ENCODE peak calls at places on chromosome 22, in ten cellular contexts. One of them, this sample, is unnamed.

GRCh38 chr22:47204002-47204979 is 441.8 kb downstream of the TBC1D22A start:
- DNase-seq in uterus: no peak
- DNase-seq in effector memory CD4-positive, alpha-beta T cell: no peak
- DNase-seq in testis: peak; percentile 76
- DNase-seq in cardiac fibroblast: peak; percentile 8
- DNase-seq in CD4-positive, CD25-positive, alpha-beta regulatory T cell: no peak
- DNase-seq in cardiac muscle cell: no peak
- DNase-seq in heart left ventricle: peak; percentile 42
- DNase-seq in ovary: peak; percentile 86
- DNase-seq in PC-9: no peak
- DNase-seq in this sample: no peak

GRCh38 chr22:30843245-30843644 is 125.3 kb downstream of the MORC2 start:
- DNase-seq in uterus: no peak
- DNase-seq in effector memory CD4-positive, alpha-beta T cell: no peak
- DNase-seq in testis: no peak
- DNase-seq in cardiac fibroblast: no peak
- DNase-seq in CD4-positive, CD25-positive, alpha-beta regulatory T cell: no peak
- DNase-seq in cardiac muscle cell: no peak
- DNase-seq in heart left ventricle: no peak
- DNase-seq in ovary: no peak
- DNase-seq in PC-9: no peak
- DNase-seq in this sample: peak; percentile 62

GRCh38 chr22:17917490-17917983 is 106.8 kb downstream of the MICAL3 start:
- DNase-seq in uterus: no peak
- DNase-seq in effector memory CD4-positive, alpha-beta T cell: no peak
- DNase-seq in testis: no peak
- DNase-seq in cardiac fibroblast: no peak
- DNase-seq in CD4-positive, CD25-positive, alpha-beta regulatory T cell: no peak
- DNase-seq in cardiac muscle cell: no peak
- DNase-seq in heart left ventricle: no peak
- DNase-seq in ovary: no peak
- DNase-seq in PC-9: peak; percentile 27
- DNase-seq in this sample: no peak

GRCh38 chr22:48156603-48157355 is 1394.3 kb downstream of the TBC1D22A start:
- DNase-seq in uterus: no peak
- DNase-seq in effector memory CD4-positive, alpha-beta T cell: no peak
- DNase-seq in testis: no peak
- DNase-seq in cardiac fibroblast: no peak
- DNase-seq in CD4-positive, CD25-positive, alpha-beta regulatory T cell: no peak
- DNase-seq in cardiac muscle cell: no peak
- DNase-seq in heart left ventricle: no peak
- DNase-seq in ovary: no peak
- DNase-seq in PC-9: no peak
- DNase-seq in this sample: no peak

GRCh38 chr22:46754110-46754799 is 8.2 kb upstream of the TBC1D22A start:
- DNase-seq in uterus: peak; percentile 82
- DNase-seq in effector memory CD4-positive, alpha-beta T cell: peak; percentile 48
- DNase-seq in testis: peak; percentile 52
- DNase-seq in cardiac fibroblast: peak; percentile 96
- DNase-seq in CD4-positive, CD25-positive, alpha-beta regulatory T cell: no peak
- DNase-seq in cardiac muscle cell: no peak
- DNase-seq in heart left ventricle: peak; percentile 96
- DNase-seq in ovary: peak; percentile 72
- DNase-seq in PC-9: peak; percentile 93
- DNase-seq in this sample: peak; percentile 98

GRCh38 chr22:46063861-46064235 is 86.5 kb upstream of the PPARA start:
- DNase-seq in uterus: peak; percentile 24
- DNase-seq in effector memory CD4-positive, alpha-beta T cell: no peak
- DNase-seq in testis: peak; percentile 24
- DNase-seq in cardiac fibroblast: no peak
- DNase-seq in CD4-positive, CD25-positive, alpha-beta regulatory T cell: no peak
- DNase-seq in cardiac muscle cell: no peak
- DNase-seq in heart left ventricle: no peak
- DNase-seq in ovary: peak; percentile 43
- DNase-seq in PC-9: no peak
- DNase-seq in this sample: no peak

GRCh38 chr22:33013051-33013450 is 45.1 kb downstream of the SYN3 start:
- DNase-seq in uterus: no peak
- DNase-seq in effector memory CD4-positive, alpha-beta T cell: no peak
- DNase-seq in testis: no peak
- DNase-seq in cardiac fibroblast: no peak
- DNase-seq in CD4-positive, CD25-positive, alpha-beta regulatory T cell: no peak
- DNase-seq in cardiac muscle cell: no peak
- DNase-seq in heart left ventricle: no peak
- DNase-seq in ovary: no peak
- DNase-seq in PC-9: no peak
- DNase-seq in this sample: no peak

GRCh38 chr22:24871611-24872205 is 65.7 kb downstream of the SGSM1 start:
- DNase-seq in uterus: no peak
- DNase-seq in effector memory CD4-positive, alpha-beta T cell: no peak
- DNase-seq in testis: no peak
- DNase-seq in cardiac fibroblast: peak; percentile 10
- DNase-seq in CD4-positive, CD25-positive, alpha-beta regulatory T cell: no peak
- DNase-seq in cardiac muscle cell: no peak
- DNase-seq in heart left ventricle: no peak
- DNase-seq in ovary: no peak
- DNase-seq in PC-9: no peak
- DNase-seq in this sample: no peak

GRCh38 chr22:46078241-46079092 is 71.9 kb upstream of the PPARA start:
- DNase-seq in uterus: peak; percentile 81
- DNase-seq in effector memory CD4-positive, alpha-beta T cell: no peak
- DNase-seq in testis: peak; percentile 78
- DNase-seq in cardiac fibroblast: peak; percentile 34
- DNase-seq in CD4-positive, CD25-positive, alpha-beta regulatory T cell: no peak
- DNase-seq in cardiac muscle cell: no peak
- DNase-seq in heart left ventricle: peak; percentile 83
- DNase-seq in ovary: peak; percentile 82
- DNase-seq in PC-9: no peak
- DNase-seq in this sample: no peak

GRCh38 chr22:37203354-37204044 is 8.8 kb downstream of the SSTR3 start:
- DNase-seq in uterus: no peak
- DNase-seq in effector memory CD4-positive, alpha-beta T cell: no peak
- DNase-seq in testis: no peak
- DNase-seq in cardiac fibroblast: no peak
- DNase-seq in CD4-positive, CD25-positive, alpha-beta regulatory T cell: no peak
- DNase-seq in cardiac muscle cell: no peak
- DNase-seq in heart left ventricle: no peak
- DNase-seq in ovary: no peak
- DNase-seq in PC-9: no peak
- DNase-seq in this sample: no peak

GRCh38 chr22:33969052-33969451 is 48.8 kb upstream of the LARGE1 start:
- DNase-seq in uterus: no peak
- DNase-seq in effector memory CD4-positive, alpha-beta T cell: no peak
- DNase-seq in testis: no peak
- DNase-seq in cardiac fibroblast: no peak
- DNase-seq in CD4-positive, CD25-positive, alpha-beta regulatory T cell: no peak
- DNase-seq in cardiac muscle cell: no peak
- DNase-seq in heart left ventricle: no peak
- DNase-seq in ovary: no peak
- DNase-seq in PC-9: no peak
- DNase-seq in this sample: no peak

GRCh38 chr22:32080904-32081303 is 37.8 kb downstream of the SLC5A1 start:
- DNase-seq in uterus: no peak
- DNase-seq in effector memory CD4-positive, alpha-beta T cell: no peak
- DNase-seq in testis: peak; percentile 61
- DNase-seq in cardiac fibroblast: peak; percentile 73
- DNase-seq in CD4-positive, CD25-positive, alpha-beta regulatory T cell: no peak
- DNase-seq in cardiac muscle cell: peak; percentile 63
- DNase-seq in heart left ventricle: no peak
- DNase-seq in ovary: no peak
- DNase-seq in PC-9: peak; percentile 20
- DNase-seq in this sample: peak; percentile 48

DNA sequence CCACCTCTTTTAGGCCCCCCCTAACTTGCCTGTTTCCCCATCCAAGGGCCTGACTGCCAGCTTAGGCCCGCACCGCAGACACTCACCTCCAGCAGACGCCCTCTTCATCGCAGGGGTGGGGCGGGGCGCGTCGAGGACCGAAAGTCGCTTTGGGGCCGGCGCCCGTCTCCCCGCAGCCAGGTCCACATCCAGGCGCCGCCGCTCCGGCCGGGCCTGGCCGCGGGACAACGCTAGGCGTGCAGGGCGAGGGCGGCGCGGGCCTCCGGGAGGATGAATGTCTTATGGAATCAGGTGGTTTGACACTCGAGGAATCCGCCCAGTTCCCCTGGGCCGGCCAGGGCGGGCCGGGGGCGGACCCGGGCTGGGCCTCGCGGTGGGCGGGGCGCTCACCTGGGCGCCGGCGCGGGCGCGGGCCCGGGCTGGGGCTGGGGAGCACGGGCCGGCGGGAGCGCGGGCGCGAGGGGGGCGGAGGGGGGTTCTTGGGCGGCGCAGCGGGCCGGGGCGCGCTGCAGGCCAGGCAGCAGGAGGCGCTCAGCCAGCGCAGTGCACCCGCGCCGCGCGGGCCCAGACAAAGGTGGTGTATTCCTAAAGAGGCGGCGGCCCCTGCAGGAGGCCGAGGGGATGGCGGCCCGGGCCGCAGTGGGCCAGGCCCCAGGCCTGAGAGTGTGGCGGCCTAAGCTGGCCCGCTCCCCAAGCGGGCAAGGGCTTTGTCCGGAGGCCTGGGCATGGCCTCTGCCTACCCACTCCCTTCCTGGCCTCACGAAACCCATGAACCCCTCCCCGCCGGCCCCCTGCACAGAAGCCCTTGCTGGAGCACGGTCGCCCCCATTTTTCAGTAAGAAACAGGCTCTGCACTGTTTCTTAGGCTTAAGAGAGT is 177.6 kb downstream of the IGLL1 start:
- DNase-seq in uterus: peak; percentile 45
- DNase-seq in effector memory CD4-positive, alpha-beta T cell: no peak
- DNase-seq in testis: peak; percentile 88
- DNase-seq in cardiac fibroblast: peak; percentile 56
- DNase-seq in CD4-positive, CD25-positive, alpha-beta regulatory T cell: no peak
- DNase-seq in cardiac muscle cell: peak; percentile 90
- DNase-seq in heart left ventricle: no peak
- DNase-seq in ovary: peak; percentile 93
- DNase-seq in PC-9: peak; percentile 66
- DNase-seq in this sample: peak; percentile 24
- H3K4me3 ChIP-seq in uterus: peak overlapping the region; percentile 32
- H3K4me3 ChIP-seq in effector memory CD4-positive, alpha-beta T cell: no peak overlapping the region
- H3K4me3 ChIP-seq in testis: peak overlapping the region; percentile 54
- H3K4me3 ChIP-seq in cardiac fibroblast: no peak overlapping the region
- H3K4me3 ChIP-seq in CD4-positive, CD25-positive, alpha-beta regulatory T cell: no peak overlapping the region
- H3K4me3 ChIP-seq in cardiac muscle cell: peak overlapping the region; percentile 23
- H3K4me3 ChIP-seq in heart left ventricle: peak overlapping the region; percentile 45
- H3K4me3 ChIP-seq in ovary: peak overlapping the region; percentile 26
- H3K4me3 ChIP-seq in PC-9: no peak overlapping the region
- H3K4me3 ChIP-seq in this sample: no peak overlapping the region

DNA sequence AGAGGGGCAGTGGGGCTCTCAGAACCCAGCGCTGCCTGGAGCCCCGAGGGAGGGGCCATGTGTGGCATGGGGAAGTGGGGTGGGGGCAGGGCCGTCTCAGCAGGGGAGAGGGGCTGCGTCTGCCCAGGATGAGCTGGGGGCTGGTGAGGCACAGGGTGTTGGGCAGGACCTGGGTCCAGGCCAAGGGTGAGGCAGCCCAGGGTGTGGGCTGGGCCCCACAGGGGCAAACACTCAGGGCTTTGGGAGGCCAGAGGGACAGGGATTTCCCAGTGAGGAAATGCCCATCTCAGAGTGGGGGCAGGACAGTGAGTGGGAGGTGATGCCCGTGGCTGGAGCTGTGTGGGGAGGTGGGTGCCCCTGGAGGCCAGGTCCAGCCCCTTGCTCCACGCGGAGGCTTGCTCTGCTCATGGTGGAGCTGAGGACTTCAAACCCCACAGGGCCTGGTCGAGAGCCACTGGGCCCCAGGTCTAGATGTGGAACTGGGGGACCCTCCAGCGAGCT is 5.4 kb downstream of the PLXNB2 start:
- DNase-seq in uterus: no peak
- DNase-seq in effector memory CD4-positive, alpha-beta T cell: no peak
- DNase-seq in testis: no peak
- DNase-seq in cardiac fibroblast: peak; percentile 50
- DNase-seq in CD4-positive, CD25-positive, alpha-beta regulatory T cell: no peak
- DNase-seq in cardiac muscle cell: no peak
- DNase-seq in heart left ventricle: no peak
- DNase-seq in ovary: no peak
- DNase-seq in PC-9: peak; percentile 58
- DNase-seq in this sample: no peak
- H3K4me3 ChIP-seq in uterus: no peak overlapping the region
- H3K4me3 ChIP-seq in effector memory CD4-positive, alpha-beta T cell: no peak overlapping the region
- H3K4me3 ChIP-seq in testis: no peak overlapping the region
- H3K4me3 ChIP-seq in cardiac fibroblast: no peak overlapping the region
- H3K4me3 ChIP-seq in CD4-positive, CD25-positive, alpha-beta regulatory T cell: no peak overlapping the region
- H3K4me3 ChIP-seq in cardiac muscle cell: no peak overlapping the region
- H3K4me3 ChIP-seq in heart left ventricle: no peak overlapping the region
- H3K4me3 ChIP-seq in ovary: no peak overlapping the region
- H3K4me3 ChIP-seq in PC-9: no peak overlapping the region
- H3K4me3 ChIP-seq in this sample: no peak overlapping the region

GRCh38 chr22:44042822-44043221 is 18.7 kb downstream of the PARVB start:
- DNase-seq in uterus: no peak
- DNase-seq in effector memory CD4-positive, alpha-beta T cell: no peak
- DNase-seq in testis: no peak
- DNase-seq in cardiac fibroblast: no peak
- DNase-seq in CD4-positive, CD25-positive, alpha-beta regulatory T cell: no peak
- DNase-seq in cardiac muscle cell: no peak
- DNase-seq in heart left ventricle: no peak
- DNase-seq in ovary: no peak
- DNase-seq in PC-9: no peak
- DNase-seq in this sample: peak; percentile 33
- H3K4me3 ChIP-seq in uterus: no peak overlapping the region
- H3K4me3 ChIP-seq in effector memory CD4-positive, alpha-beta T cell: no peak overlapping the region
- H3K4me3 ChIP-seq in testis: no peak overlapping the region
- H3K4me3 ChIP-seq in cardiac fibroblast: no peak overlapping the region
- H3K4me3 ChIP-seq in CD4-positive, CD25-positive, alpha-beta regulatory T cell: no peak overlapping the region
- H3K4me3 ChIP-seq in cardiac muscle cell: no peak overlapping the region
- H3K4me3 ChIP-seq in heart left ventricle: no peak overlapping the region
- H3K4me3 ChIP-seq in ovary: no peak overlapping the region
- H3K4me3 ChIP-seq in PC-9: no peak overlapping the region
- H3K4me3 ChIP-seq in this sample: no peak overlapping the region

GRCh38 chr22:26170112-26170492 is 840 bp downstream of the SEZ6L start:
- DNase-seq in uterus: no peak
- DNase-seq in effector memory CD4-positive, alpha-beta T cell: no peak
- DNase-seq in testis: no peak
- DNase-seq in cardiac fibroblast: no peak
- DNase-seq in CD4-positive, CD25-positive, alpha-beta regulatory T cell: no peak
- DNase-seq in cardiac muscle cell: no peak
- DNase-seq in heart left ventricle: no peak
- DNase-seq in ovary: no peak
- DNase-seq in PC-9: no peak
- DNase-seq in this sample: no peak
- H3K4me3 ChIP-seq in uterus: no peak overlapping the region
- H3K4me3 ChIP-seq in effector memory CD4-positive, alpha-beta T cell: no peak overlapping the region
- H3K4me3 ChIP-seq in testis: peak overlapping the region; percentile 52
- H3K4me3 ChIP-seq in cardiac fibroblast: no peak overlapping the region
- H3K4me3 ChIP-seq in CD4-positive, CD25-positive, alpha-beta regulatory T cell: no peak overlapping the region
- H3K4me3 ChIP-seq in cardiac muscle cell: peak overlapping the region; percentile 51
- H3K4me3 ChIP-seq in heart left ventricle: peak overlapping the region; percentile 58
- H3K4me3 ChIP-seq in ovary: no peak overlapping the region
- H3K4me3 ChIP-seq in PC-9: no peak overlapping the region
- H3K4me3 ChIP-seq in this sample: no peak overlapping the region

GRCh38 chr22:20036119-20036518 is 15.2 kb downstream of the TANGO2 start:
- DNase-seq in uterus: no peak
- DNase-seq in effector memory CD4-positive, alpha-beta T cell: no peak
- DNase-seq in testis: no peak
- DNase-seq in cardiac fibroblast: no peak
- DNase-seq in CD4-positive, CD25-positive, alpha-beta regulatory T cell: no peak
- DNase-seq in cardiac muscle cell: no peak
- DNase-seq in heart left ventricle: no peak
- DNase-seq in ovary: no peak
- DNase-seq in PC-9: no peak
- DNase-seq in this sample: no peak
- H3K4me3 ChIP-seq in uterus: no peak overlapping the region
- H3K4me3 ChIP-seq in effector memory CD4-positive, alpha-beta T cell: no peak overlapping the region
- H3K4me3 ChIP-seq in testis: no peak overlapping the region
- H3K4me3 ChIP-seq in cardiac fibroblast: no peak overlapping the region
- H3K4me3 ChIP-seq in CD4-positive, CD25-positive, alpha-beta regulatory T cell: no peak overlapping the region
- H3K4me3 ChIP-seq in cardiac muscle cell: no peak overlapping the region
- H3K4me3 ChIP-seq in heart left ventricle: no peak overlapping the region
- H3K4me3 ChIP-seq in ovary: no peak overlapping the region
- H3K4me3 ChIP-seq in PC-9: no peak overlapping the region
- H3K4me3 ChIP-seq in this sample: no peak overlapping the region

This sample was measured in astrocyte of the spinal cord.